ENCODE peak calls at places on chromosomes 1 and 21, in five cellular contexts. One of them, this sample, is unnamed.

GRCh38 chr1:160522622-160523345 is at the start of gene SLAMF6:
- DNase-seq in Ammon's horn: no peak
- DNase-seq in endothelial cell of umbilical vein: no peak
- DNase-seq in naive thymus-derived CD8-positive, alpha-beta T cell: peak
- DNase-seq in fibroblast of mammary gland: no peak
- DNase-seq in this sample: no peak

GRCh38 chr1:108082741-108083562 is 117.2 kb downstream of the SLC25A24 start:
- DNase-seq in Ammon's horn: no peak
- DNase-seq in endothelial cell of umbilical vein: no peak
- DNase-seq in naive thymus-derived CD8-positive, alpha-beta T cell: no peak
- DNase-seq in fibroblast of mammary gland: no peak
- DNase-seq in this sample: no peak

GRCh38 chr1:109628540-109629321 is 9.1 kb downstream of the AMPD2 start:
- DNase-seq in Ammon's horn: no peak
- DNase-seq in endothelial cell of umbilical vein: no peak
- DNase-seq in naive thymus-derived CD8-positive, alpha-beta T cell: no peak
- DNase-seq in fibroblast of mammary gland: peak
- DNase-seq in this sample: no peak

GRCh38 chr1:83857108-83857507 is 141.8 kb downstream of the TTLL7 start:
- DNase-seq in Ammon's horn: peak
- DNase-seq in endothelial cell of umbilical vein: peak
- DNase-seq in naive thymus-derived CD8-positive, alpha-beta T cell: no peak
- DNase-seq in fibroblast of mammary gland: peak
- DNase-seq in this sample: no peak

GRCh38 chr1:218361298-218362065 is 16.3 kb downstream of the TGFB2 start:
- DNase-seq in Ammon's horn: no peak
- DNase-seq in endothelial cell of umbilical vein: peak
- DNase-seq in naive thymus-derived CD8-positive, alpha-beta T cell: no peak
- DNase-seq in fibroblast of mammary gland: peak
- DNase-seq in this sample: no peak

GRCh38 chr1:203534526-203534925 is 40.6 kb downstream of the OPTC start:
- DNase-seq in Ammon's horn: no peak
- DNase-seq in endothelial cell of umbilical vein: no peak
- DNase-seq in naive thymus-derived CD8-positive, alpha-beta T cell: no peak
- DNase-seq in fibroblast of mammary gland: peak
- DNase-seq in this sample: no peak

GRCh38 chr1:231927431-231927830 is 300.8 kb downstream of the DISC1 start:
- DNase-seq in Ammon's horn: no peak
- DNase-seq in endothelial cell of umbilical vein: peak
- DNase-seq in naive thymus-derived CD8-positive, alpha-beta T cell: no peak
- DNase-seq in fibroblast of mammary gland: no peak
- DNase-seq in this sample: no peak

GRCh38 chr1:113320972-113321680 is 69.2 kb upstream of the MAGI3 start:
- DNase-seq in Ammon's horn: no peak
- DNase-seq in endothelial cell of umbilical vein: no peak
- DNase-seq in naive thymus-derived CD8-positive, alpha-beta T cell: no peak
- DNase-seq in fibroblast of mammary gland: no peak
- DNase-seq in this sample: no peak

GRCh38 chr1:152912900-152913299 is 4.6 kb downstream of the IVL start:
- DNase-seq in Ammon's horn: no peak
- DNase-seq in endothelial cell of umbilical vein: no peak
- DNase-seq in naive thymus-derived CD8-positive, alpha-beta T cell: no peak
- DNase-seq in fibroblast of mammary gland: no peak
- DNase-seq in this sample: no peak

GRCh38 chr1:226629896-226630550 is 81.5 kb downstream of the STUM start:
- DNase-seq in Ammon's horn: no peak
- DNase-seq in endothelial cell of umbilical vein: no peak
- DNase-seq in naive thymus-derived CD8-positive, alpha-beta T cell: no peak
- DNase-seq in fibroblast of mammary gland: no peak
- DNase-seq in this sample: no peak

GRCh38 chr1:205355054-205355453 is 1.7 kb downstream of the KLHDC8A start:
- DNase-seq in Ammon's horn: peak
- DNase-seq in endothelial cell of umbilical vein: no peak
- DNase-seq in naive thymus-derived CD8-positive, alpha-beta T cell: no peak
- DNase-seq in fibroblast of mammary gland: peak
- DNase-seq in this sample: no peak

GRCh38 chr1:5991784-5992033 is 516 bp downstream of the NPHP4 start:
- DNase-seq in Ammon's horn: peak
- DNase-seq in endothelial cell of umbilical vein: no peak
- DNase-seq in naive thymus-derived CD8-positive, alpha-beta T cell: no peak
- DNase-seq in fibroblast of mammary gland: no peak
- DNase-seq in this sample: peak

GRCh38 chr1:91400133-91400725 is 4.4 kb downstream of the HFM1 start:
- DNase-seq in Ammon's horn: no peak
- DNase-seq in endothelial cell of umbilical vein: no peak
- DNase-seq in naive thymus-derived CD8-positive, alpha-beta T cell: no peak
- DNase-seq in fibroblast of mammary gland: peak
- DNase-seq in this sample: no peak

GRCh38 chr1:182032251-182032650 is 29.3 kb downstream of the ZNF648 start:
- DNase-seq in Ammon's horn: no peak
- DNase-seq in endothelial cell of umbilical vein: no peak
- DNase-seq in naive thymus-derived CD8-positive, alpha-beta T cell: no peak
- DNase-seq in fibroblast of mammary gland: peak
- DNase-seq in this sample: no peak

GRCh38 chr1:155018617-155019348 is 14.8 kb downstream of the DCST2 start:
- DNase-seq in Ammon's horn: no peak
- DNase-seq in endothelial cell of umbilical vein: no peak
- DNase-seq in naive thymus-derived CD8-positive, alpha-beta T cell: no peak
- DNase-seq in fibroblast of mammary gland: peak
- DNase-seq in this sample: no peak

GRCh38 chr1:43541721-43542401 is 11.2 kb downstream of the PTPRF start:
- DNase-seq in Ammon's horn: peak
- DNase-seq in endothelial cell of umbilical vein: no peak
- DNase-seq in naive thymus-derived CD8-positive, alpha-beta T cell: no peak
- DNase-seq in fibroblast of mammary gland: peak
- DNase-seq in this sample: peak

GRCh38 chr1:155324717-155325595 is 4.3 kb downstream of the RUSC1 start:
- DNase-seq in Ammon's horn: peak
- DNase-seq in endothelial cell of umbilical vein: peak
- DNase-seq in naive thymus-derived CD8-positive, alpha-beta T cell: no peak
- DNase-seq in fibroblast of mammary gland: peak
- DNase-seq in this sample: no peak

GRCh38 chr1:5920201-5920600 is 72.0 kb downstream of the NPHP4 start:
- DNase-seq in Ammon's horn: no peak
- DNase-seq in endothelial cell of umbilical vein: no peak
- DNase-seq in naive thymus-derived CD8-positive, alpha-beta T cell: no peak
- DNase-seq in fibroblast of mammary gland: no peak
- DNase-seq in this sample: no peak

GRCh38 chr21:15801352-15801863 is 71.6 kb downstream of the USP25 start:
- DNase-seq in Ammon's horn: no peak
- DNase-seq in endothelial cell of umbilical vein: no peak
- DNase-seq in naive thymus-derived CD8-positive, alpha-beta T cell: no peak
- DNase-seq in fibroblast of mammary gland: no peak
- DNase-seq in this sample: no peak

GRCh38 chr1:224433671-224434446 is 738 bp downstream of the WDR26 start:
- DNase-seq in Ammon's horn: peak
- DNase-seq in endothelial cell of umbilical vein: peak
- DNase-seq in naive thymus-derived CD8-positive, alpha-beta T cell: peak
- DNase-seq in fibroblast of mammary gland: no peak
- DNase-seq in this sample: peak

GRCh38 chr1:210726621-210727020 is 397.9 kb downstream of the HHAT start:
- DNase-seq in Ammon's horn: peak
- DNase-seq in endothelial cell of umbilical vein: no peak
- DNase-seq in naive thymus-derived CD8-positive, alpha-beta T cell: peak
- DNase-seq in fibroblast of mammary gland: peak
- DNase-seq in this sample: no peak

GRCh38 chr1:24830680-24831272 is 85.5 kb downstream of the CLIC4 start:
- DNase-seq in Ammon's horn: peak
- DNase-seq in endothelial cell of umbilical vein: peak
- DNase-seq in naive thymus-derived CD8-positive, alpha-beta T cell: no peak
- DNase-seq in fibroblast of mammary gland: peak
- DNase-seq in this sample: no peak

GRCh38 chr1:164443836-164444235 is 115.1 kb upstream of the PBX1 start:
- DNase-seq in Ammon's horn: no peak
- DNase-seq in endothelial cell of umbilical vein: no peak
- DNase-seq in naive thymus-derived CD8-positive, alpha-beta T cell: no peak
- DNase-seq in fibroblast of mammary gland: no peak
- DNase-seq in this sample: no peak

GRCh38 chr1:157099633-157100009 is at the start of gene ETV3L:
- DNase-seq in Ammon's horn: no peak
- DNase-seq in endothelial cell of umbilical vein: no peak
- DNase-seq in naive thymus-derived CD8-positive, alpha-beta T cell: no peak
- DNase-seq in fibroblast of mammary gland: no peak
- DNase-seq in this sample: no peak

GRCh38 chr1:220013497-220013896 is 32.8 kb downstream of the EPRS1 start:
- DNase-seq in Ammon's horn: no peak
- DNase-seq in endothelial cell of umbilical vein: no peak
- DNase-seq in naive thymus-derived CD8-positive, alpha-beta T cell: no peak
- DNase-seq in fibroblast of mammary gland: peak
- DNase-seq in this sample: no peak

GRCh38 chr1:30757196-30757949 is at the start of gene LAPTM5:
- DNase-seq in Ammon's horn: peak
- DNase-seq in endothelial cell of umbilical vein: peak
- DNase-seq in naive thymus-derived CD8-positive, alpha-beta T cell: peak
- DNase-seq in fibroblast of mammary gland: peak
- DNase-seq in this sample: no peak

GRCh38 chr1:209603877-209604276 is 20.4 kb downstream of the CAMK1G start:
- DNase-seq in Ammon's horn: no peak
- DNase-seq in endothelial cell of umbilical vein: no peak
- DNase-seq in naive thymus-derived CD8-positive, alpha-beta T cell: no peak
- DNase-seq in fibroblast of mammary gland: no peak
- DNase-seq in this sample: no peak

GRCh38 chr1:247102381-247102780 is 1.8 kb downstream of the ZNF669 start:
- DNase-seq in Ammon's horn: no peak
- DNase-seq in endothelial cell of umbilical vein: no peak
- DNase-seq in naive thymus-derived CD8-positive, alpha-beta T cell: no peak
- DNase-seq in fibroblast of mammary gland: peak
- DNase-seq in this sample: no peak

GRCh38 chr21:26079376-26079775 is 91.2 kb downstream of the APP start:
- DNase-seq in Ammon's horn: no peak
- DNase-seq in endothelial cell of umbilical vein: no peak
- DNase-seq in naive thymus-derived CD8-positive, alpha-beta T cell: no peak
- DNase-seq in fibroblast of mammary gland: no peak
- DNase-seq in this sample: no peak

GRCh38 chr1:41888756-41889155 is 30.0 kb downstream of the HIVEP3 start:
- DNase-seq in Ammon's horn: no peak
- DNase-seq in endothelial cell of umbilical vein: no peak
- DNase-seq in naive thymus-derived CD8-positive, alpha-beta T cell: no peak
- DNase-seq in fibroblast of mammary gland: no peak
- DNase-seq in this sample: no peak

GRCh38 chr1:226982451-226983177 is 42.5 kb downstream of the COQ8A start:
- DNase-seq in Ammon's horn: no peak
- DNase-seq in endothelial cell of umbilical vein: no peak
- DNase-seq in naive thymus-derived CD8-positive, alpha-beta T cell: no peak
- DNase-seq in fibroblast of mammary gland: no peak
- DNase-seq in this sample: no peak

GRCh38 chr1:160374701-160375443 is 8.0 kb downstream of the NHLH1 start:
- DNase-seq in Ammon's horn: peak
- DNase-seq in endothelial cell of umbilical vein: no peak
- DNase-seq in naive thymus-derived CD8-positive, alpha-beta T cell: no peak
- DNase-seq in fibroblast of mammary gland: no peak
- DNase-seq in this sample: no peak

GRCh38 chr1:165595561-165595960 is 35.5 kb upstream of the MGST3 start:
- DNase-seq in Ammon's horn: no peak
- DNase-seq in endothelial cell of umbilical vein: no peak
- DNase-seq in naive thymus-derived CD8-positive, alpha-beta T cell: no peak
- DNase-seq in fibroblast of mammary gland: peak
- DNase-seq in this sample: no peak

GRCh38 chr1:154453155-154453554 is 48.0 kb downstream of the IL6R start:
- DNase-seq in Ammon's horn: no peak
- DNase-seq in endothelial cell of umbilical vein: no peak
- DNase-seq in naive thymus-derived CD8-positive, alpha-beta T cell: no peak
- DNase-seq in fibroblast of mammary gland: peak
- DNase-seq in this sample: no peak

GRCh38 chr1:72620453-72620852 is 338.1 kb upstream of the NEGR1 start:
- DNase-seq in Ammon's horn: no peak
- DNase-seq in endothelial cell of umbilical vein: peak
- DNase-seq in naive thymus-derived CD8-positive, alpha-beta T cell: no peak
- DNase-seq in fibroblast of mammary gland: no peak
- DNase-seq in this sample: no peak

GRCh38 chr1:99639408-99639807 is 6.5 kb upstream of the PALMD start:
- DNase-seq in Ammon's horn: no peak
- DNase-seq in endothelial cell of umbilical vein: no peak
- DNase-seq in naive thymus-derived CD8-positive, alpha-beta T cell: no peak
- DNase-seq in fibroblast of mammary gland: no peak
- DNase-seq in this sample: no peak

GRCh38 chr1:37989381-37989930 is 366 bp downstream of the SF3A3 start:
- DNase-seq in Ammon's horn: peak
- DNase-seq in endothelial cell of umbilical vein: no peak
- DNase-seq in naive thymus-derived CD8-positive, alpha-beta T cell: peak
- DNase-seq in fibroblast of mammary gland: peak
- DNase-seq in this sample: no peak

GRCh38 chr1:169019419-169020058 is 87.0 kb upstream of the ATP1B1 start:
- DNase-seq in Ammon's horn: no peak
- DNase-seq in endothelial cell of umbilical vein: no peak
- DNase-seq in naive thymus-derived CD8-positive, alpha-beta T cell: no peak
- DNase-seq in fibroblast of mammary gland: no peak
- DNase-seq in this sample: no peak

GRCh38 chr1:244557565-244557964 is 95.4 kb upstream of the DESI2 start:
- DNase-seq in Ammon's horn: no peak
- DNase-seq in endothelial cell of umbilical vein: no peak
- DNase-seq in naive thymus-derived CD8-positive, alpha-beta T cell: no peak
- DNase-seq in fibroblast of mammary gland: no peak
- DNase-seq in this sample: no peak